ENCODE peak calls at places on chromosomes 7 and 10, in ten cellular contexts. B, T, X, M, D, O, C, W, E and A are unnamed samples.

GRCh38 chr7:92667816-92668540 is 77.8 kb upstream of the FAM133B start:
- DNase-seq in B (peak; percentile 25), T (no peak), X (no peak), M (peak; percentile 83), D (peak; percentile 52), O (peak; percentile 30), C (no peak), W (no peak), E (no peak), A (no peak)

GRCh38 chr7:130337410-130337971 is 7.1 kb upstream of the CPA5 start:
- DNase-seq in B (no peak), T (no peak), X (no peak), M (no peak), D (no peak), O (no peak), C (no peak), W (no peak), E (no peak), A (peak; percentile 19)

GRCh38 chr10:93075369-93076221 is 1.9 kb downstream of the CYP26A1 start:
- DNase-seq in B (no peak), T (no peak), X (peak; percentile 44), M (no peak), D (peak; percentile 8), O (no peak), C (peak; percentile 88), W (no peak), E (no peak), A (no peak)

GRCh38 chr7:68691261-68692216 is 906.7 kb upstream of the AUTS2 start:
- DNase-seq in B (no peak), T (no peak), X (no peak), M (peak; percentile 90), D (peak; percentile 49), O (no peak), C (no peak), W (no peak), E (no peak), A (peak; percentile 96)

GRCh38 chr7:27782849-27783248 is 42.9 kb downstream of the TAX1BP1 start:
- DNase-seq in B (peak; percentile 57), T (no peak), X (no peak), M (peak; percentile 39), D (peak; percentile 69), O (peak; percentile 56), C (no peak), W (no peak), E (no peak), A (no peak)

GRCh38 chr10:23917251-23917908 is 291.6 kb upstream of the KIAA1217 start:
- DNase-seq in B (no peak), T (no peak), X (no peak), M (no peak), D (no peak), O (no peak), C (no peak), W (no peak), E (no peak), A (no peak)

GRCh38 chr7:46107610-46108217 is 186.6 kb upstream of the IGFBP3 start:
- DNase-seq in B (no peak), T (no peak), X (no peak), M (no peak), D (no peak), O (no peak), C (no peak), W (no peak), E (no peak), A (no peak)

GRCh38 chr10:43204943-43205671 is 61.8 kb downstream of the RASGEF1A start:
- DNase-seq in B (peak; percentile 70), T (peak; percentile 64), X (peak; percentile 84), M (peak; percentile 48), D (peak; percentile 78), O (peak; percentile 52), C (peak; percentile 36), W (peak; percentile 68), E (peak; percentile 11), A (peak; percentile 50)

GRCh38 chr7:157692156-157693011 is 355.6 kb downstream of the DNAJB6 start:
- DNase-seq in B (no peak), T (no peak), X (no peak), M (no peak), D (no peak), O (no peak), C (no peak), W (no peak), E (no peak), A (no peak)

GRCh38 chr7:128164061-128164954 is 76.8 kb upstream of the LEP start:
- DNase-seq in B (peak; percentile 91), T (no peak), X (peak; percentile 73), M (peak; percentile 86), D (peak; percentile 96), O (peak; percentile 96), C (no peak), W (peak; percentile 55), E (no peak), A (peak; percentile 96)

GRCh38 chr10:70730955-70731354 is 54.2 kb downstream of the TBATA start:
- DNase-seq in B (no peak), T (no peak), X (no peak), M (no peak), D (no peak), O (no peak), C (no peak), W (no peak), E (no peak), A (no peak)
- H4K20me1 ChIP-seq in B (no peaks in the 10 kb centered on the region), T (no peaks in the 10 kb centered on the region), X (no peaks in the 10 kb centered on the region), M (no peaks in the 10 kb centered on the region), D (no peaks in the 10 kb centered on the region), O (no peaks in the 10 kb centered on the region), C (no peaks in the 10 kb centered on the region), W (no peaks in the 10 kb centered on the region), E (no peaks in the 10 kb centered on the region), A (no peaks in the 10 kb centered on the region)

GRCh38 chr7:122136639-122137253 is 7.3 kb downstream of the AASS start:
- DNase-seq in B (no peak), T (no peak), X (no peak), M (peak; percentile 18), D (peak; percentile 43), O (peak; percentile 5), C (no peak), W (no peak), E (no peak), A (no peak)

GRCh38 chr7:122133477-122133876 is 10.6 kb downstream of the AASS start:
- DNase-seq in B (no peak), T (no peak), X (no peak), M (no peak), D (no peak), O (no peak), C (no peak), W (no peak), E (no peak), A (no peak)

GRCh38 chr7:122137291-122138077 is 6.6 kb downstream of the AASS start:
- DNase-seq in B (no peak), T (no peak), X (no peak), M (peak; percentile 43), D (peak; percentile 27), O (no peak), C (no peak), W (no peak), E (no peak), A (no peak)

GRCh38 chr7:122136033-122136432 is 8.0 kb downstream of the AASS start:
- DNase-seq in B (no peak), T (no peak), X (no peak), M (no peak), D (peak; percentile 18), O (no peak), C (no peak), W (no peak), E (no peak), A (no peak)

GRCh38 chr7:122135275-122135674 is 8.8 kb downstream of the AASS start:
- DNase-seq in B (no peak), T (no peak), X (no peak), M (no peak), D (no peak), O (peak; percentile 22), C (no peak), W (no peak), E (no peak), A (no peak)
- H4K20me1 ChIP-seq in B (no peaks in the 10 kb centered on the region), T (no peaks in the 10 kb centered on the region), X (peaks cover 96% of the 10 kb centered on the region), M (no peaks in the 10 kb centered on the region), D (no peaks in the 10 kb centered on the region), O (no peaks in the 10 kb centered on the region), C (no peaks in the 10 kb centered on the region), W (no peaks in the 10 kb centered on the region), E (no peaks in the 10 kb centered on the region), A (no peaks in the 10 kb centered on the region)

DNA sequence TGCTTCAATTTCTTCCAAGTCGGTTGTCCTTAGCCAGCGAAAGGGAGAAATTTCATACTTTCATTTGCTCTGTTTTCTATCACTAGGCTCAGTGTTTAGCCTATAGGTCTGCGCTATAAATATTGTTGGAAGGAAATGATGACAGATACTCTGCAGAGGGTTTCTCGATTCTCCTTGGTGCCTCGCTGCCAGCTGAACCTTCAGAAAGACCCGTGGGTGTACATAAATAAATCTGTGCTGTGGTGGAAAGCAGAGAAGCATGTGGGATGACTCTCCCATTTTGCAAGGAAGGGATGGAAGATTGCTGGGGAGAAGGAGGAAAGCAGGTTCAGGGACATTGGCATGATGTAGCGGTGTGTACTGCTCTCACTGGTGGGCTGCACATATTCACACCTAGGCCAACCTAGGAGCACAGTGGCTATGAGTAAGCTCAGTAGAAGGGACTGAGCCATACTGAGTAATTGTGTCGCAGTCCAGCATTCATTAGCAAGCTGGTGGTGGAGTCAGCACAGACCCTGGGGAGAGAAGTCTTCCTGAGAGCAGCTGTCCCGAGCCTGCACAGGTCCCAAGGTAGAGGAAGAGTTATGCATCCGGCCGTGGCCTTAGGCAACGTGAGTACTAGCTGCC is 50.5 kb downstream of the PNLIPRP3 start:
- DNase-seq in B (no peak), T (no peak), X (no peak), M (no peak), D (no peak), O (no peak), C (peak; percentile 41), W (no peak), E (no peak), A (no peak)
- H4K20me1 ChIP-seq in B (no peaks in the 10 kb centered on the region), T (no peaks in the 10 kb centered on the region), X (no peaks in the 10 kb centered on the region), M (no peaks in the 10 kb centered on the region), D (no peaks in the 10 kb centered on the region), O (no peaks in the 10 kb centered on the region), C (no peaks in the 10 kb centered on the region), W (no peaks in the 10 kb centered on the region), E (no peaks in the 10 kb centered on the region), A (no peaks in the 10 kb centered on the region)

GRCh38 chr7:134785842-134786241 is 6.4 kb downstream of the CALD1 start:
- DNase-seq in B (no peak), T (no peak), X (no peak), M (no peak), D (no peak), O (no peak), C (no peak), W (no peak), E (no peak), A (no peak)

GRCh38 chr7:134784251-134785049 is 5.0 kb downstream of the CALD1 start:
- DNase-seq in B (no peak), T (no peak), X (no peak), M (no peak), D (no peak), O (no peak), C (no peak), W (no peak), E (no peak), A (no peak)

GRCh38 chr7:134781171-134781570 is 1.7 kb downstream of the CALD1 start:
- DNase-seq in B (no peak), T (no peak), X (no peak), M (no peak), D (no peak), O (no peak), C (no peak), W (no peak), E (no peak), A (no peak)

GRCh38 chr7:134782121-134782623 is 2.7 kb downstream of the CALD1 start:
- DNase-seq in B (no peak), T (no peak), X (no peak), M (peak; percentile 53), D (peak; percentile 64), O (no peak), C (no peak), W (no peak), E (peak; percentile 8), A (no peak)

GRCh38 chr7:134783294-134784069 is 4.0 kb downstream of the CALD1 start:
- DNase-seq in B (no peak), T (no peak), X (no peak), M (no peak), D (no peak), O (no peak), C (no peak), W (no peak), E (no peak), A (no peak)
- H4K20me1 ChIP-seq in B (no peaks in the 10 kb centered on the region), T (no peaks in the 10 kb centered on the region), X (no peaks in the 10 kb centered on the region), M (peaks cover 78% of the 10 kb centered on the region), D (peaks cover 19% of the 10 kb centered on the region), O (no peaks in the 10 kb centered on the region), C (no peaks in the 10 kb centered on the region), W (no peaks in the 10 kb centered on the region), E (no peaks in the 10 kb centered on the region), A (no peaks in the 10 kb centered on the region)